ENCODE peak calls at places on chromosome 20, in four cellular contexts. Z is psoas muscle; G is tibial nerve; S is CD4-positive, alpha-beta memory T cell. M is an unnamed sample. For H3K9me3, the result is how much of the 10 kb centered on the place peaks cover.

GRCh38 chr20:58647162-58647813 is 3.8 kb upstream of the STX16 start:
- DNase-seq in Z (no peak), G (no peak), S (no peak), M (no peak)

GRCh38 chr20:3406481-3407425 is 716 bp downstream of the DNAAF9 start:
- DNase-seq in Z (peak), G (peak), S (peak), M (no peak)

GRCh38 chr20:50898475-50898874 is 32.8 kb downstream of the ADNP start:
- DNase-seq in Z (no peak), G (no peak), S (no peak), M (no peak)

GRCh38 chr20:59143326-59143725 is 20.3 kb upstream of the ZNF831 start:
- DNase-seq in Z (no peak), G (no peak), S (no peak), M (no peak)

GRCh38 chr20:50014570-50015562 is 32.1 kb downstream of the SNAI1 start:
- DNase-seq in Z (no peak), G (no peak), S (no peak), M (no peak)

GRCh38 chr20:45049904-45050471 is 50.9 kb downstream of the KCNS1 start:
- DNase-seq in Z (no peak), G (no peak), S (no peak), M (no peak)

GRCh38 chr20:51703446-51704287 is 64.5 kb downstream of the ATP9A start:
- DNase-seq in Z (no peak), G (no peak), S (no peak), M (no peak)

GRCh38 chr20:47730744-47731143 is 54.5 kb downstream of the SULF2 start:
- DNase-seq in Z (no peak), G (no peak), S (no peak), M (no peak)

GRCh38 chr20:51359401-51359800 is 183.1 kb downstream of the NFATC2 start:
- DNase-seq in Z (no peak), G (no peak), S (no peak), M (no peak)

GRCh38 chr20:64065973-64066341 is 3.0 kb downstream of the TCEA2 start:
- DNase-seq in Z (no peak), G (no peak), S (peak), M (peak)

GRCh38 chr20:57104711-57105110 is 161.7 kb downstream of the BMP7 start:
- DNase-seq in Z (no peak), G (no peak), S (no peak), M (no peak)

GRCh38 chr20:58870293-58871014 is 17.9 kb downstream of the GNAS start:
- DNase-seq in Z (peak), G (peak), S (no peak), M (no peak)

GRCh38 chr20:11204926-11205768 is 531.3 kb upstream of the JAG1 start:
- DNase-seq in Z (peak), G (peak), S (no peak), M (no peak)

GRCh38 chr20:34069341-34070078 is 42.5 kb downstream of the EIF2S2 start:
- DNase-seq in Z (peak), G (peak), S (peak), M (peak)

GRCh38 chr20:40599987-40600386 is 89.0 kb downstream of the MAFB start:
- DNase-seq in Z (no peak), G (no peak), S (no peak), M (no peak)

GRCh38 chr20:45857114-45857835 is at the start of the genes ACOT8 and ZSWIM3:
- DNase-seq in Z (peak), G (peak), S (peak), M (peak)

GRCh38 chr20:51531141-51531710 is 11.3 kb downstream of the NFATC2 start:
- DNase-seq in Z (no peak), G (no peak), S (peak), M (peak)

GRCh38 chr20:21147593-21147992 is 21.7 kb downstream of the KIZ start:
- DNase-seq in Z (no peak), G (no peak), S (no peak), M (no peak)

GRCh38 chr20:32894711-32895355 is 36.1 kb downstream of the EFCAB8 start:
- DNase-seq in Z (no peak), G (no peak), S (no peak), M (no peak)

GRCh38 chr20:48378976-48379670 is 448.7 kb downstream of the PREX1 start:
- DNase-seq in Z (no peak), G (no peak), S (no peak), M (no peak)

GRCh38 chr20:4154958-4155411 is 139.6 kb upstream of the RNF24 start:
- DNase-seq in Z (no peak), G (no peak), S (no peak), M (no peak)

GRCh38 chr20:52783769-52784168 is 188.4 kb upstream of the TSHZ2 start:
- DNase-seq in Z (no peak), G (no peak), S (no peak), M (no peak)

GRCh38 chr20:18092890-18093289 is 35.2 kb upstream of the OVOL2 start:
- DNase-seq in Z (no peak), G (no peak), S (no peak), M (no peak)

GRCh38 chr20:50226093-50226974 is 35.7 kb downstream of the CEBPB start:
- DNase-seq in Z (no peak), G (peak), S (no peak), M (no peak)

GRCh38 chr20:58447733-58448391 is 58.8 kb downstream of the VAPB start:
- DNase-seq in Z (no peak), G (peak), S (peak), M (no peak)

GRCh38 chr20:845967-846893 is 12.7 kb downstream of the FAM110A start:
- DNase-seq in Z (no peak), G (no peak), S (no peak), M (no peak)

GRCh38 chr20:845226-845868 is 11.8 kb downstream of the FAM110A start:
- DNase-seq in Z (no peak), G (no peak), S (no peak), M (no peak)

GRCh38 chr20:843908-844307 is 10.4 kb downstream of the FAM110A start:
- DNase-seq in Z (no peak), G (no peak), S (peak), M (no peak)

GRCh38 chr20:842547-842940 is 9.0 kb downstream of the FAM110A start:
- DNase-seq in Z (no peak), G (no peak), S (no peak), M (no peak)

DNA sequence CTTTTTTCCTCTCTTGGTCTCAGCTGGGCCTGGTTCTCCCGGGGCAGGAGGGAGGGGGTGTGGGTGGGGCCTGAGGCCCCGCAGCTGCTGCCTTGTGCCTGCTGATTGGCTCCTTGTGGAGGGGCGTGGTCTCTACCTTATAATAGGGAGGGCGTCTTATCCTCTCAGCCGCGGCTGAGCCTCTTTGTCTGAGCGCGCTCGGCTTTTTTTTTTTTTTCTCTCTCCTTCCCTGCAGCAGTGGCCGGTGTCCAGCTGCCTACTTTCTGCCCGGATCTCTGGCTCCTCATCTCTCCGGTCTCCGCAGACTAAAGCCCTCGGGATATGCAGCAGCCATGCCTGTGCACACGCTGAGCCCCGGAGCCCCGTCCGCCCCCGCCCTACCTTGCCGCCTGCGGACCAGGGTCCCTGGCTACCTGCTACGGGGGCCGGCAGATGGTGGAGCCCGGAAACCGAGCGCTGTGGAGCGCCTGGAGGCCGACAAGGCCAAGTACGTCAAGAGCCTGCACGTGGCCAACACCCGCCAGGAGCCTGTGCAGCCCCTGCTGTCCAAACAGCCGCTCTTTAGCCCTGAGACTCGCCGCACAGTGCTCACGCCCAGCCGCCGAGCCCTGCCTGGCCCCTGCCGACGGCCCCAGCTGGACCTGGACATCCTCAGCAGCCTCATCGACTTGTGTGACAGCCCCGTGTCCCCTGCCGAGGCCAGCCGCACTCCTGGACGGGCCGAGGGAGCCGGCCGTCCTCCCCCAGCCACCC is 11.1 kb downstream of the FAM110A start:
- DNase-seq in Z (peak), G (peak), S (peak), M (peak)
- H3K4me3 ChIP-seq in Z (peak), G (peak), S (peak), M (peak)

GRCh38 chr20:62073323-62073722 is 7.6 kb upstream of the TAF4 start:
- DNase-seq in Z (no peak), G (no peak), S (no peak), M (no peak)
- H3K9me3 ChIP-seq in Z (under half), G (half or more), S (under half), M (under half)

GRCh38 chr20:20010639-20011500 is 6.3 kb upstream of the NAA20 start:
- DNase-seq in Z (no peak), G (no peak), S (no peak), M (no peak)
- H3K4me3 ChIP-seq in Z (peak), G (no peak), S (no peak), M (no peak)

DNA sequence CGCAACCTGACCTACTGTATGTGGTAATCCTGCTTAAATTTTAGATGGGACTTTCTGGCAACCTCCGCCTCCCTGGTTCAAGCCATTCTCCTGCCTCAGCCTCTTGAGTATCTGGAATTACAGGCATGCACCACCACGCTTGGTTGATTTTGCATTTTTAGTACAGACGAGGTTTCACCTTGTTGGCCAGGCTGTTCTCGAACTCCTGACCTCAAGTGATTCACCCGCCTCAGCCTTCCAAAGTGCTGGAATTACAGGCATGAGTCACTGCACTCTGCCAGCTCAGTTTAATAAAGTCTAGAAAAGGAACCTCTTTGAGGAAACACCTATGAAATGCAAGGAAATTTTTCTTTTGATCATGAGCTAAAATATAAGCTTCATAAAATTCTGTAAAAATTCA is 9.0 kb upstream of the PLCB4 start:
- DNase-seq in Z (no peak), G (no peak), S (no peak), M (no peak)
- H3K9me3 ChIP-seq in Z (under half), G (under half), S (under half), M (under half)

GRCh38 chr20:22579711-22580697 is 4.4 kb downstream of the FOXA2 start:
- DNase-seq in Z (no peak), G (no peak), S (no peak), M (no peak)
- H3K4me3 ChIP-seq in Z (no peak), G (no peak), S (no peak), M (no peak)

M was measured in effector memory CD4-positive, alpha-beta T cell.